ENCODE peak calls at places on chromosome 1, in seven cellular contexts. B is hippocampal formation; X is MV-4-11; D is activated T-cell treated with anti-CD3 and anti-CD28 coated beads, Interleukin-2, amount 50 U/mL, for 4 hours; C is Peyer's patch; S is iPS-NIHi11; J is dorsolateral prefrontal cortex. I is an unnamed sample.
A peak's percentile ranks its signal among the peaks of the same experiment; 100 is the strongest.

GRCh38 chr1:1596493-1597274 is 3.3 kb downstream of the FNDC10 start:
- DNase-seq in B (no peak), X (no peak), D (no peak), C (no peak), S (no peak), J (no peak), I (no peak)

GRCh38 chr1:152328801-152329391 is 3.9 kb upstream of the FLG start:
- DNase-seq in B (no peak), X (no peak), D (no peak), C (no peak), S (no peak), J (no peak), I (no peak)

GRCh38 chr1:155940993-155941844 is at the start of gene RXFP4:
- DNase-seq in B (no peak), X (no peak), D (no peak), C (peak; percentile 83), S (peak; percentile 58), J (no peak), I (no peak)

GRCh38 chr1:161197560-161198205 is 1.2 kb downstream of the ADAMTS4 start:
- DNase-seq in B (no peak), X (no peak), D (no peak), C (no peak), S (no peak), J (no peak), I (no peak)

GRCh38 chr1:100959502-100960060 is 63.7 kb downstream of the SLC30A7 start:
- DNase-seq in B (no peak), X (no peak), D (no peak), C (no peak), S (no peak), J (no peak), I (no peak)

GRCh38 chr1:161158316-161159016 is 834 bp upstream of the USP21 start:
- DNase-seq in B (no peak), X (no peak), D (no peak), C (no peak), S (no peak), J (no peak), I (no peak)

GRCh38 chr1:9180077-9180819 is 51.3 kb upstream of the GPR157 start:
- DNase-seq in B (no peak), X (no peak), D (no peak), C (no peak), S (no peak), J (no peak), I (no peak)

GRCh38 chr1:53938136-53938830 is 7.2 kb downstream of the IFT25 start:
- DNase-seq in B (no peak), X (no peak), D (no peak), C (no peak), S (no peak), J (no peak), I (no peak)

GRCh38 chr1:23585321-23586022 is 26.2 kb upstream of the ID3 start:
- DNase-seq in B (no peak), X (peak; percentile 78), D (no peak), C (no peak), S (no peak), J (no peak), I (no peak)

I was measured in HuH-7.